ENCODE peak calls at places on chromosomes 6 and 20, in eight cellular contexts. One of them, this sample, is unnamed.

GRCh38 chr6:9789201-9789600 is 625.7 kb downstream of the TFAP2A start:
- DNase-seq in stimulated activated naive B cell treated with anti-CD40 and anti-IgM and Interleukin-4, amounts not matched to agents 10 μg/mL and 1 μg/mL and 100 μg/mL, for 72 hours: no peak
- DNase-seq in GM19239: no peak
- DNase-seq in AG04449: no peak
- DNase-seq in H7: no peak
- DNase-seq in NCI-H774: no peak
- DNase-seq in head of caudate nucleus: no peak
- DNase-seq in NCI-H1417: no peak
- DNase-seq in this sample: no peak

GRCh38 chr6:126188271-126188909 is 151.5 kb upstream of the CENPW start:
- DNase-seq in AG04449: peak; percentile 19
- DNase-seq in NCI-H1417: peak; percentile 25
- DNase-seq in GM19239: no peak
- DNase-seq in head of caudate nucleus: no peak
- DNase-seq in NCI-H774: no peak
- DNase-seq in stimulated activated naive B cell treated with anti-CD40 and anti-IgM and Interleukin-4, amounts not matched to agents 10 μg/mL and 1 μg/mL and 100 μg/mL, for 72 hours: no peak
- DNase-seq in H7: no peak
- DNase-seq in this sample: no peak

GRCh38 chr6:44286747-44287146 is 16.5 kb downstream of the TMEM151B start:
- DNase-seq in head of caudate nucleus: no peak
- DNase-seq in stimulated activated naive B cell treated with anti-CD40 and anti-IgM and Interleukin-4, amounts not matched to agents 10 μg/mL and 1 μg/mL and 100 μg/mL, for 72 hours: no peak
- DNase-seq in GM19239: no peak
- DNase-seq in AG04449: no peak
- DNase-seq in NCI-H774: no peak
- DNase-seq in H7: no peak
- DNase-seq in NCI-H1417: no peak
- DNase-seq in this sample: no peak

GRCh38 chr6:162750776-162751175 is 23.0 kb downstream of the PACRG start:
- DNase-seq in GM19239: no peak
- DNase-seq in AG04449: no peak
- DNase-seq in NCI-H774: no peak
- DNase-seq in head of caudate nucleus: no peak
- DNase-seq in H7: no peak
- DNase-seq in stimulated activated naive B cell treated with anti-CD40 and anti-IgM and Interleukin-4, amounts not matched to agents 10 μg/mL and 1 μg/mL and 100 μg/mL, for 72 hours: no peak
- DNase-seq in NCI-H1417: no peak
- DNase-seq in this sample: no peak

GRCh38 chr6:37092851-37093727 is 76.9 kb upstream of the PIM1 start:
- DNase-seq in NCI-H774: no peak
- DNase-seq in GM19239: no peak
- DNase-seq in stimulated activated naive B cell treated with anti-CD40 and anti-IgM and Interleukin-4, amounts not matched to agents 10 μg/mL and 1 μg/mL and 100 μg/mL, for 72 hours: no peak
- DNase-seq in head of caudate nucleus: no peak
- DNase-seq in AG04449: no peak
- DNase-seq in NCI-H1417: no peak
- DNase-seq in H7: no peak
- DNase-seq in this sample: no peak

GRCh38 chr20:46636981-46637860 is 14.0 kb downstream of the SLC13A3 start:
- DNase-seq in H7: no peak
- DNase-seq in AG04449: no peak
- DNase-seq in head of caudate nucleus: peak; percentile 32
- DNase-seq in stimulated activated naive B cell treated with anti-CD40 and anti-IgM and Interleukin-4, amounts not matched to agents 10 μg/mL and 1 μg/mL and 100 μg/mL, for 72 hours: no peak
- DNase-seq in NCI-H774: no peak
- DNase-seq in NCI-H1417: no peak
- DNase-seq in GM19239: no peak
- DNase-seq in this sample: no peak

GRCh38 chr6:152981989-152982767 is 663 bp downstream of the FBXO5 start:
- DNase-seq in NCI-H1417: peak; percentile 77
- DNase-seq in H7: peak; percentile 63
- DNase-seq in GM19239: no peak
- DNase-seq in NCI-H774: no peak
- DNase-seq in stimulated activated naive B cell treated with anti-CD40 and anti-IgM and Interleukin-4, amounts not matched to agents 10 μg/mL and 1 μg/mL and 100 μg/mL, for 72 hours: no peak
- DNase-seq in head of caudate nucleus: no peak
- DNase-seq in AG04449: no peak
- DNase-seq in this sample: no peak

GRCh38 chr6:113763883-113764282 is 93.3 kb upstream of the MARCKS start:
- DNase-seq in stimulated activated naive B cell treated with anti-CD40 and anti-IgM and Interleukin-4, amounts not matched to agents 10 μg/mL and 1 μg/mL and 100 μg/mL, for 72 hours: no peak
- DNase-seq in H7: no peak
- DNase-seq in AG04449: no peak
- DNase-seq in NCI-H1417: no peak
- DNase-seq in NCI-H774: no peak
- DNase-seq in head of caudate nucleus: no peak
- DNase-seq in GM19239: no peak
- DNase-seq in this sample: no peak

GRCh38 chr20:60055740-60056139 is 97.5 kb downstream of the CDH26 start:
- DNase-seq in NCI-H1417: peak; percentile 18
- DNase-seq in H7: no peak
- DNase-seq in NCI-H774: no peak
- DNase-seq in GM19239: peak; percentile 39
- DNase-seq in AG04449: no peak
- DNase-seq in stimulated activated naive B cell treated with anti-CD40 and anti-IgM and Interleukin-4, amounts not matched to agents 10 μg/mL and 1 μg/mL and 100 μg/mL, for 72 hours: no peak
- DNase-seq in head of caudate nucleus: peak; percentile 28
- DNase-seq in this sample: no peak

GRCh38 chr20:58555078-58555765 is 40.0 kb upstream of the APCDD1L start:
- DNase-seq in stimulated activated naive B cell treated with anti-CD40 and anti-IgM and Interleukin-4, amounts not matched to agents 10 μg/mL and 1 μg/mL and 100 μg/mL, for 72 hours: no peak
- DNase-seq in GM19239: no peak
- DNase-seq in NCI-H774: no peak
- DNase-seq in NCI-H1417: no peak
- DNase-seq in AG04449: no peak
- DNase-seq in head of caudate nucleus: no peak
- DNase-seq in H7: no peak
- DNase-seq in this sample: peak; percentile 43

GRCh38 chr6:167119680-167120556 is 3.0 kb upstream of the CCR6 start:
- DNase-seq in head of caudate nucleus: no peak
- DNase-seq in H7: no peak
- DNase-seq in NCI-H774: no peak
- DNase-seq in AG04449: no peak
- DNase-seq in NCI-H1417: no peak
- DNase-seq in GM19239: no peak
- DNase-seq in stimulated activated naive B cell treated with anti-CD40 and anti-IgM and Interleukin-4, amounts not matched to agents 10 μg/mL and 1 μg/mL and 100 μg/mL, for 72 hours: no peak
- DNase-seq in this sample: no peak

GRCh38 chr6:134630468-134631180 is 312.7 kb upstream of the SGK1 start:
- DNase-seq in GM19239: no peak
- DNase-seq in stimulated activated naive B cell treated with anti-CD40 and anti-IgM and Interleukin-4, amounts not matched to agents 10 μg/mL and 1 μg/mL and 100 μg/mL, for 72 hours: peak; percentile 44
- DNase-seq in head of caudate nucleus: no peak
- DNase-seq in NCI-H1417: no peak
- DNase-seq in AG04449: no peak
- DNase-seq in NCI-H774: no peak
- DNase-seq in H7: no peak
- DNase-seq in this sample: no peak

GRCh38 chr6:14975124-14975815 is 270.6 kb upstream of the JARID2 start:
- DNase-seq in NCI-H1417: peak; percentile 45
- DNase-seq in GM19239: no peak
- DNase-seq in H7: peak; percentile 69
- DNase-seq in AG04449: no peak
- DNase-seq in head of caudate nucleus: no peak
- DNase-seq in NCI-H774: no peak
- DNase-seq in stimulated activated naive B cell treated with anti-CD40 and anti-IgM and Interleukin-4, amounts not matched to agents 10 μg/mL and 1 μg/mL and 100 μg/mL, for 72 hours: no peak
- DNase-seq in this sample: no peak

GRCh38 chr6:25655746-25656145 is 3.7 kb downstream of the SCGN start:
- DNase-seq in GM19239: no peak
- DNase-seq in NCI-H1417: no peak
- DNase-seq in NCI-H774: no peak
- DNase-seq in AG04449: no peak
- DNase-seq in H7: no peak
- DNase-seq in stimulated activated naive B cell treated with anti-CD40 and anti-IgM and Interleukin-4, amounts not matched to agents 10 μg/mL and 1 μg/mL and 100 μg/mL, for 72 hours: no peak
- DNase-seq in head of caudate nucleus: no peak
- DNase-seq in this sample: no peak

GRCh38 chr6:37582309-37582708 is 82.6 kb upstream of the CCDC167 start:
- DNase-seq in AG04449: peak; percentile 28
- DNase-seq in stimulated activated naive B cell treated with anti-CD40 and anti-IgM and Interleukin-4, amounts not matched to agents 10 μg/mL and 1 μg/mL and 100 μg/mL, for 72 hours: no peak
- DNase-seq in head of caudate nucleus: no peak
- DNase-seq in GM19239: no peak
- DNase-seq in NCI-H1417: no peak
- DNase-seq in NCI-H774: no peak
- DNase-seq in H7: no peak
- DNase-seq in this sample: no peak

GRCh38 chr6:105137388-105137787 is 42.4 kb downstream of the POPDC3 start:
- DNase-seq in AG04449: no peak
- DNase-seq in NCI-H1417: no peak
- DNase-seq in GM19239: no peak
- DNase-seq in H7: no peak
- DNase-seq in stimulated activated naive B cell treated with anti-CD40 and anti-IgM and Interleukin-4, amounts not matched to agents 10 μg/mL and 1 μg/mL and 100 μg/mL, for 72 hours: no peak
- DNase-seq in NCI-H774: peak; percentile 31
- DNase-seq in head of caudate nucleus: peak; percentile 8
- DNase-seq in this sample: no peak

GRCh38 chr6:84652356-84653026 is 111.9 kb downstream of the TBX18 start:
- DNase-seq in head of caudate nucleus: no peak
- DNase-seq in NCI-H774: no peak
- DNase-seq in GM19239: no peak
- DNase-seq in AG04449: peak; percentile 85
- DNase-seq in H7: no peak
- DNase-seq in stimulated activated naive B cell treated with anti-CD40 and anti-IgM and Interleukin-4, amounts not matched to agents 10 μg/mL and 1 μg/mL and 100 μg/mL, for 72 hours: no peak
- DNase-seq in NCI-H1417: no peak
- DNase-seq in this sample: peak; percentile 79

GRCh38 chr20:60634773-60635172 is 617.3 kb upstream of the CDH4 start:
- DNase-seq in NCI-H1417: no peak
- DNase-seq in stimulated activated naive B cell treated with anti-CD40 and anti-IgM and Interleukin-4, amounts not matched to agents 10 μg/mL and 1 μg/mL and 100 μg/mL, for 72 hours: no peak
- DNase-seq in H7: no peak
- DNase-seq in AG04449: no peak
- DNase-seq in NCI-H774: no peak
- DNase-seq in GM19239: no peak
- DNase-seq in head of caudate nucleus: no peak
- DNase-seq in this sample: no peak

GRCh38 chr20:13638496-13639477 is at the start of gene TASP1:
- DNase-seq in stimulated activated naive B cell treated with anti-CD40 and anti-IgM and Interleukin-4, amounts not matched to agents 10 μg/mL and 1 μg/mL and 100 μg/mL, for 72 hours: peak; percentile 93
- DNase-seq in head of caudate nucleus: peak; percentile 95
- DNase-seq in GM19239: peak; percentile 92
- DNase-seq in NCI-H774: peak; percentile 98
- DNase-seq in AG04449: peak; percentile 72
- DNase-seq in H7: peak; percentile 93
- DNase-seq in NCI-H1417: peak; percentile 99
- DNase-seq in this sample: peak; percentile 77

GRCh38 chr20:44050925-44051660 is 135.9 kb downstream of the JPH2 start:
- DNase-seq in NCI-H1417: no peak
- DNase-seq in H7: no peak
- DNase-seq in head of caudate nucleus: no peak
- DNase-seq in GM19239: no peak
- DNase-seq in AG04449: no peak
- DNase-seq in NCI-H774: no peak
- DNase-seq in stimulated activated naive B cell treated with anti-CD40 and anti-IgM and Interleukin-4, amounts not matched to agents 10 μg/mL and 1 μg/mL and 100 μg/mL, for 72 hours: no peak
- DNase-seq in this sample: no peak

GRCh38 chr20:51318058-51318960 is 224.2 kb downstream of the NFATC2 start:
- DNase-seq in head of caudate nucleus: peak; percentile 32
- DNase-seq in AG04449: no peak
- DNase-seq in stimulated activated naive B cell treated with anti-CD40 and anti-IgM and Interleukin-4, amounts not matched to agents 10 μg/mL and 1 μg/mL and 100 μg/mL, for 72 hours: peak; percentile 20
- DNase-seq in NCI-H774: peak; percentile 70
- DNase-seq in NCI-H1417: peak; percentile 43
- DNase-seq in H7: peak; percentile 85
- DNase-seq in GM19239: no peak
- DNase-seq in this sample: no peak

GRCh38 chr6:56713285-56713684 is 70.6 kb upstream of the DST start:
- DNase-seq in head of caudate nucleus: peak; percentile 19
- DNase-seq in NCI-H1417: no peak
- DNase-seq in stimulated activated naive B cell treated with anti-CD40 and anti-IgM and Interleukin-4, amounts not matched to agents 10 μg/mL and 1 μg/mL and 100 μg/mL, for 72 hours: no peak
- DNase-seq in GM19239: no peak
- DNase-seq in NCI-H774: no peak
- DNase-seq in AG04449: no peak
- DNase-seq in H7: no peak
- DNase-seq in this sample: no peak

GRCh38 chr6:2764610-2765165 is 505 bp upstream of the WRNIP1 start:
- DNase-seq in NCI-H1417: peak; percentile 89
- DNase-seq in head of caudate nucleus: peak; percentile 68
- DNase-seq in GM19239: peak; percentile 29
- DNase-seq in H7: peak; percentile 69
- DNase-seq in stimulated activated naive B cell treated with anti-CD40 and anti-IgM and Interleukin-4, amounts not matched to agents 10 μg/mL and 1 μg/mL and 100 μg/mL, for 72 hours: no peak
- DNase-seq in NCI-H774: peak; percentile 66
- DNase-seq in AG04449: peak; percentile 40
- DNase-seq in this sample: no peak

This sample was measured in AG04450.